ENCODE peak calls at places on chromosomes 7 and 10, in seven cellular contexts. L is neuronal stem cell; J is MM.1S; K is H7; F is stimulated activated CD8-positive, alpha-beta memory T cell treated with anti-CD3 and anti-CD28 coated beads, Interleukin-7, amount 100 ng/mL, for 48 hours; U is MCF 10A; N is right lobe of liver. Z is an unnamed sample.

GRCh38 chr7:10075866-10076265 is 897.8 kb upstream of the PHF14 start:
- DNase-seq in J (no peak), K (no peak), F (no peak), N (no peak), L (no peak), U (no peak), Z (no peak)

GRCh38 chr10:124093076-124093773 is at the start of gene CHST15:
- DNase-seq in F (no peak), L (peak; percentile 65), N (peak; percentile 62), K (peak; percentile 91), J (peak; percentile 86), U (peak; percentile 83), Z (no peak)

GRCh38 chr7:75650671-75651070 is 88.1 kb downstream of the HIP1 start:
- DNase-seq in L (no peak), K (peak; percentile 43), N (peak; percentile 62), J (no peak), U (no peak), F (no peak), Z (no peak)

GRCh38 chr7:116185956-116186355 is 24.4 kb upstream of the TES start:
- DNase-seq in N (no peak), F (no peak), L (no peak), U (no peak), J (no peak), K (no peak), Z (no peak)

GRCh38 chr10:97034958-97035769 is 150.6 kb downstream of the SLIT1 start:
- DNase-seq in N (no peak), L (no peak), J (no peak), K (peak; percentile 47), U (no peak), F (no peak), Z (no peak)

GRCh38 chr7:84914598-84914997 is 272.3 kb downstream of the SEMA3D start:
- DNase-seq in F (no peak), L (no peak), J (peak; percentile 24), U (peak; percentile 28), N (no peak), K (no peak), Z (no peak)

GRCh38 chr7:127588019-127588696 is at the start of gene ARF5:
- DNase-seq in F (peak; percentile 75), N (peak; percentile 95), J (peak; percentile 92), U (peak; percentile 80), K (peak; percentile 99), L (peak; percentile 83), Z (peak; percentile 75)

GRCh38 chr7:107125475-107125874 is 43.3 kb upstream of the HBP1 start:
- DNase-seq in J (no peak), K (no peak), L (no peak), F (no peak), N (no peak), U (no peak), Z (no peak)

GRCh38 chr7:130040576-130040975 is 10.6 kb downstream of the ZC3HC1 start:
- DNase-seq in K (no peak), N (no peak), J (no peak), F (no peak), U (no peak), L (no peak), Z (no peak)

GRCh38 chr7:72919256-72919775 is 5.6 kb upstream of the POM121 start:
- DNase-seq in K (no peak), N (no peak), F (no peak), U (no peak), J (no peak), L (no peak), Z (no peak)

GRCh38 chr7:28547115-28547514 is 134.8 kb downstream of the CREB5 start:
- DNase-seq in N (no peak), J (no peak), F (no peak), U (no peak), L (no peak), K (no peak), Z (no peak)

GRCh38 chr7:74625446-74625845 is 32.1 kb upstream of the GTF2I start:
- DNase-seq in F (no peak), U (peak; percentile 42), J (peak; percentile 14), K (no peak), L (no peak), N (no peak), Z (no peak)

GRCh38 chr10:100748251-100749058 is 3.1 kb downstream of the PAX2 start:
- DNase-seq in K (peak; percentile 79), N (no peak), J (no peak), F (no peak), U (no peak), L (peak; percentile 18), Z (no peak)

GRCh38 chr10:90087197-90088007 is 386.0 kb downstream of the KIF20B start:
- DNase-seq in K (no peak), F (no peak), J (peak; percentile 12), N (no peak), L (no peak), U (peak; percentile 76), Z (no peak)

GRCh38 chr7:13279854-13280435 is 592.5 kb downstream of the ARL4A start:
- DNase-seq in N (no peak), J (peak; percentile 57), K (no peak), L (no peak), U (peak; percentile 44), F (no peak), Z (no peak)

GRCh38 chr10:46328853-46329689 is 42.3 kb downstream of the ANTXRL start:
- DNase-seq in N (no peak), F (no peak), U (no peak), L (no peak), K (no peak), J (no peak), Z (no peak)

GRCh38 chr7:16040381-16040780 is 353.9 kb upstream of the MEOX2 start:
- DNase-seq in K (no peak), J (no peak), F (no peak), L (no peak), U (no peak), N (no peak), Z (no peak)

GRCh38 chr10:34033067-34033466 is 698.6 kb upstream of the NRP1 start:
- DNase-seq in L (no peak), J (no peak), F (no peak), N (no peak), K (no peak), U (peak; percentile 83), Z (no peak)

GRCh38 chr7:3649678-3650445 is 348.8 kb downstream of the SDK1 start:
- DNase-seq in L (no peak), J (no peak), U (peak; percentile 38), F (no peak), K (no peak), N (no peak), Z (no peak)

GRCh38 chr7:123367508-123368122 is 166.8 kb downstream of the IQUB start:
- DNase-seq in J (peak; percentile 77), L (no peak), U (peak; percentile 60), N (no peak), F (no peak), K (peak; percentile 34), Z (no peak)

GRCh38 chr7:115178831-115179230 is 256.9 kb downstream of the MDFIC start:
- DNase-seq in L (no peak), F (no peak), N (no peak), J (no peak), U (no peak), K (no peak), Z (no peak)

GRCh38 chr7:158595068-158595467 is 7.4 kb upstream of the PTPRN2 start:
- DNase-seq in L (peak; percentile 75), K (no peak), F (no peak), J (no peak), U (no peak), N (no peak), Z (no peak)